ENCODE peak calls at places on chromosomes 3 and 15, in seven cellular contexts. One of them, this sample, is unnamed.

GRCh38 chr3:55461896-55462295 is 25.2 kb downstream of the WNT5A start:
- DNase-seq in AG10803: peak
- DNase-seq in GM19239: no peak
- DNase-seq in RCC 7860: peak
- DNase-seq in left ventricle myocardium superior: no peak
- DNase-seq in upper lobe of left lung: no peak
- DNase-seq in Caki2: no peak
- DNase-seq in this sample: no peak

GRCh38 chr3:190059242-190059590 is 61.5 kb downstream of the P3H2 start:
- DNase-seq in RCC 7860: no peak
- DNase-seq in GM19239: no peak
- DNase-seq in upper lobe of left lung: no peak
- DNase-seq in AG10803: no peak
- DNase-seq in left ventricle myocardium superior: no peak
- DNase-seq in Caki2: no peak
- DNase-seq in this sample: no peak

GRCh38 chr3:154324919-154325318 is 632 bp upstream of the DHX36 start:
- DNase-seq in RCC 7860: no peak
- DNase-seq in upper lobe of left lung: no peak
- DNase-seq in Caki2: no peak
- DNase-seq in left ventricle myocardium superior: no peak
- DNase-seq in AG10803: no peak
- DNase-seq in GM19239: no peak
- DNase-seq in this sample: peak

GRCh38 chr3:188656196-188656982 is 502.4 kb downstream of the LPP start:
- DNase-seq in GM19239: no peak
- DNase-seq in left ventricle myocardium superior: no peak
- DNase-seq in RCC 7860: peak
- DNase-seq in AG10803: peak
- DNase-seq in Caki2: no peak
- DNase-seq in upper lobe of left lung: peak
- DNase-seq in this sample: no peak

GRCh38 chr3:55409802-55410201 is 77.3 kb downstream of the WNT5A start:
- DNase-seq in left ventricle myocardium superior: no peak
- DNase-seq in upper lobe of left lung: no peak
- DNase-seq in AG10803: no peak
- DNase-seq in Caki2: no peak
- DNase-seq in GM19239: no peak
- DNase-seq in RCC 7860: no peak
- DNase-seq in this sample: no peak

GRCh38 chr15:40942865-40943264 is 10.4 kb upstream of the CHAC1 start:
- DNase-seq in Caki2: no peak
- DNase-seq in left ventricle myocardium superior: no peak
- DNase-seq in upper lobe of left lung: no peak
- DNase-seq in AG10803: no peak
- DNase-seq in RCC 7860: no peak
- DNase-seq in GM19239: no peak
- DNase-seq in this sample: no peak

GRCh38 chr3:163952499-163952898 is 1125.8 kb downstream of the SI start:
- DNase-seq in RCC 7860: no peak
- DNase-seq in left ventricle myocardium superior: no peak
- DNase-seq in GM19239: no peak
- DNase-seq in upper lobe of left lung: no peak
- DNase-seq in Caki2: no peak
- DNase-seq in AG10803: no peak
- DNase-seq in this sample: no peak

GRCh38 chr15:83844742-83845141 is 190.8 kb downstream of the ADAMTSL3 start:
- DNase-seq in left ventricle myocardium superior: no peak
- DNase-seq in upper lobe of left lung: no peak
- DNase-seq in AG10803: peak
- DNase-seq in RCC 7860: no peak
- DNase-seq in GM19239: no peak
- DNase-seq in Caki2: no peak
- DNase-seq in this sample: no peak

GRCh38 chr3:37100411-37100810 is 74.0 kb downstream of the LRRFIP2 start:
- DNase-seq in upper lobe of left lung: no peak
- DNase-seq in Caki2: no peak
- DNase-seq in left ventricle myocardium superior: no peak
- DNase-seq in AG10803: no peak
- DNase-seq in RCC 7860: no peak
- DNase-seq in GM19239: no peak
- DNase-seq in this sample: no peak

GRCh38 chr15:101501703-101502373 is 12.3 kb upstream of the PCSK6 start:
- DNase-seq in Caki2: no peak
- DNase-seq in RCC 7860: no peak
- DNase-seq in GM19239: no peak
- DNase-seq in AG10803: peak
- DNase-seq in left ventricle myocardium superior: peak
- DNase-seq in upper lobe of left lung: peak
- DNase-seq in this sample: no peak

GRCh38 chr3:151839313-151839631 is 25.4 kb downstream of the AADAC start:
- DNase-seq in GM19239: no peak
- DNase-seq in left ventricle myocardium superior: no peak
- DNase-seq in AG10803: no peak
- DNase-seq in Caki2: no peak
- DNase-seq in RCC 7860: no peak
- DNase-seq in upper lobe of left lung: no peak
- DNase-seq in this sample: peak

GRCh38 chr3:101868534-101869464 is 19.5 kb downstream of the NFKBIZ start:
- DNase-seq in AG10803: no peak
- DNase-seq in RCC 7860: no peak
- DNase-seq in upper lobe of left lung: peak
- DNase-seq in Caki2: peak
- DNase-seq in left ventricle myocardium superior: peak
- DNase-seq in GM19239: no peak
- DNase-seq in this sample: no peak

GRCh38 chr3:71579934-71580318 is 3.6 kb downstream of the FOXP1 start:
- DNase-seq in left ventricle myocardium superior: no peak
- DNase-seq in upper lobe of left lung: no peak
- DNase-seq in Caki2: peak
- DNase-seq in GM19239: no peak
- DNase-seq in AG10803: peak
- DNase-seq in RCC 7860: peak
- DNase-seq in this sample: peak

GRCh38 chr15:64137226-64137833 is 14.2 kb upstream of the SNX22 start:
- DNase-seq in upper lobe of left lung: no peak
- DNase-seq in GM19239: no peak
- DNase-seq in left ventricle myocardium superior: peak
- DNase-seq in AG10803: no peak
- DNase-seq in RCC 7860: no peak
- DNase-seq in Caki2: no peak
- DNase-seq in this sample: peak

GRCh38 chr3:77887611-77888010 is 847.7 kb downstream of the ROBO2 start:
- DNase-seq in AG10803: no peak
- DNase-seq in GM19239: no peak
- DNase-seq in left ventricle myocardium superior: no peak
- DNase-seq in RCC 7860: no peak
- DNase-seq in upper lobe of left lung: no peak
- DNase-seq in Caki2: no peak
- DNase-seq in this sample: no peak

GRCh38 chr3:13301295-13301987 is 118.7 kb downstream of the NUP210 start:
- DNase-seq in RCC 7860: peak
- DNase-seq in upper lobe of left lung: peak
- DNase-seq in AG10803: peak
- DNase-seq in left ventricle myocardium superior: no peak
- DNase-seq in Caki2: peak
- DNase-seq in GM19239: no peak
- DNase-seq in this sample: peak

GRCh38 chr15:82021992-82022391 is 23.8 kb downstream of the MEX3B start:
- DNase-seq in GM19239: no peak
- DNase-seq in left ventricle myocardium superior: no peak
- DNase-seq in RCC 7860: no peak
- DNase-seq in Caki2: peak
- DNase-seq in AG10803: peak
- DNase-seq in upper lobe of left lung: no peak
- DNase-seq in this sample: peak

GRCh38 chr3:3665961-3666640 is 133.1 kb upstream of the LRRN1 start:
- DNase-seq in left ventricle myocardium superior: peak
- DNase-seq in GM19239: no peak
- DNase-seq in Caki2: no peak
- DNase-seq in AG10803: no peak
- DNase-seq in upper lobe of left lung: no peak
- DNase-seq in RCC 7860: peak
- DNase-seq in this sample: no peak

GRCh38 chr3:128503164-128503651 is 10.2 kb upstream of the GATA2 start:
- DNase-seq in RCC 7860: no peak
- DNase-seq in GM19239: no peak
- DNase-seq in AG10803: no peak
- DNase-seq in Caki2: no peak
- DNase-seq in left ventricle myocardium superior: no peak
- DNase-seq in upper lobe of left lung: no peak
- DNase-seq in this sample: peak

GRCh38 chr3:144178607-144179006 is 207.0 kb downstream of the DIPK2A start:
- DNase-seq in RCC 7860: no peak
- DNase-seq in left ventricle myocardium superior: no peak
- DNase-seq in Caki2: no peak
- DNase-seq in AG10803: no peak
- DNase-seq in GM19239: no peak
- DNase-seq in upper lobe of left lung: no peak
- DNase-seq in this sample: no peak

GRCh38 chr3:142618917-142619401 is 22.8 kb downstream of the PLS1 start:
- DNase-seq in AG10803: no peak
- DNase-seq in left ventricle myocardium superior: no peak
- DNase-seq in upper lobe of left lung: no peak
- DNase-seq in RCC 7860: peak
- DNase-seq in GM19239: no peak
- DNase-seq in Caki2: peak
- DNase-seq in this sample: no peak

GRCh38 chr3:134004841-134005240 is 24.9 kb downstream of the SLCO2A1 start:
- DNase-seq in left ventricle myocardium superior: no peak
- DNase-seq in RCC 7860: peak
- DNase-seq in upper lobe of left lung: no peak
- DNase-seq in AG10803: no peak
- DNase-seq in GM19239: no peak
- DNase-seq in Caki2: no peak
- DNase-seq in this sample: no peak

GRCh38 chr15:69857686-69858391 is 239.9 kb downstream of the TLE3 start:
- DNase-seq in RCC 7860: no peak
- DNase-seq in left ventricle myocardium superior: no peak
- DNase-seq in Caki2: no peak
- DNase-seq in GM19239: no peak
- DNase-seq in upper lobe of left lung: no peak
- DNase-seq in AG10803: no peak
- DNase-seq in this sample: no peak